ENCODE peak calls at places on chromosomes 2 and 18, in four cellular contexts. One of them, this sample, is unnamed. For H3K9me3 and H3K4me1, the result is how much of the 10 kb centered on the place peaks cover.

GRCh38 chr2:164522561-164522981 is 98.7 kb downstream of the GRB14 start:
- DNase-seq in H1: no peak
- DNase-seq in left ventricle myocardium inferior: no peak
- DNase-seq in neuronal stem cell: no peak
- DNase-seq in this sample: no peak

GRCh38 chr2:175293195-175293594 is 111.7 kb upstream of the ATP5MC3 start:
- DNase-seq in left ventricle myocardium inferior: no peak
- DNase-seq in neuronal stem cell: no peak
- DNase-seq in H1: no peak
- DNase-seq in this sample: no peak

GRCh38 chr2:111665011-111665410 is 219.0 kb downstream of the ANAPC1 start:
- DNase-seq in neuronal stem cell: no peak
- DNase-seq in left ventricle myocardium inferior: no peak
- DNase-seq in H1: peak
- DNase-seq in this sample: no peak

GRCh38 chr2:157747695-157748370 is 119.2 kb upstream of the ACVR1C start:
- DNase-seq in left ventricle myocardium inferior: peak
- DNase-seq in H1: no peak
- DNase-seq in neuronal stem cell: no peak
- DNase-seq in this sample: peak

GRCh38 chr2:226611944-226612318 is 187.7 kb downstream of the IRS1 start:
- DNase-seq in H1: no peak
- DNase-seq in left ventricle myocardium inferior: no peak
- DNase-seq in neuronal stem cell: no peak
- DNase-seq in this sample: no peak

GRCh38 chr2:40458271-40458794 is 6.4 kb upstream of the SLC8A1 start:
- DNase-seq in H1: no peak
- DNase-seq in neuronal stem cell: no peak
- DNase-seq in left ventricle myocardium inferior: no peak
- DNase-seq in this sample: peak

GRCh38 chr2:164910091-164910899 is 45.0 kb downstream of the SLC38A11 start:
- DNase-seq in H1: no peak
- DNase-seq in neuronal stem cell: no peak
- DNase-seq in left ventricle myocardium inferior: no peak
- DNase-seq in this sample: no peak

GRCh38 chr2:40786636-40787035 is 334.7 kb upstream of the SLC8A1 start:
- DNase-seq in H1: no peak
- DNase-seq in neuronal stem cell: no peak
- DNase-seq in left ventricle myocardium inferior: no peak
- DNase-seq in this sample: no peak

GRCh38 chr2:29509397-29509796 is 394.2 kb downstream of the CLIP4 start:
- DNase-seq in neuronal stem cell: no peak
- DNase-seq in left ventricle myocardium inferior: no peak
- DNase-seq in H1: no peak
- DNase-seq in this sample: no peak

GRCh38 chr18:79873449-79874110 is 75.8 kb downstream of the KCNG2 start:
- DNase-seq in neuronal stem cell: no peak
- DNase-seq in left ventricle myocardium inferior: no peak
- DNase-seq in H1: peak
- DNase-seq in this sample: no peak

GRCh38 chr18:12645751-12646203 is 12.1 kb downstream of the SPIRE1 start:
- DNase-seq in neuronal stem cell: no peak
- DNase-seq in left ventricle myocardium inferior: peak
- DNase-seq in H1: no peak
- DNase-seq in this sample: peak

GRCh38 chr18:37012452-37012851 is 183.5 kb downstream of the KIAA1328 start:
- DNase-seq in left ventricle myocardium inferior: no peak
- DNase-seq in H1: no peak
- DNase-seq in neuronal stem cell: no peak
- DNase-seq in this sample: no peak

GRCh38 chr18:76801567-76802505 is 20.5 kb upstream of the ZNF236 start:
- DNase-seq in H1: peak
- DNase-seq in left ventricle myocardium inferior: peak
- DNase-seq in neuronal stem cell: peak
- DNase-seq in this sample: peak

GRCh38 chr18:22710628-22711380 is 222.3 kb upstream of the RBBP8 start:
- DNase-seq in neuronal stem cell: no peak
- DNase-seq in H1: peak
- DNase-seq in left ventricle myocardium inferior: peak
- DNase-seq in this sample: peak

GRCh38 chr2:69096326-69097095 is 83.5 kb downstream of the ANTXR1 start:
- DNase-seq in left ventricle myocardium inferior: no peak
- DNase-seq in H1: no peak
- DNase-seq in neuronal stem cell: no peak
- DNase-seq in this sample: no peak

GRCh38 chr2:231188506-231189170 is 9.8 kb upstream of the ARMC9 start:
- DNase-seq in left ventricle myocardium inferior: no peak
- DNase-seq in neuronal stem cell: no peak
- DNase-seq in H1: no peak
- DNase-seq in this sample: no peak

GRCh38 chr2:72859831-72860262 is 27.4 kb upstream of the SPR start:
- DNase-seq in H1: peak
- DNase-seq in neuronal stem cell: peak
- DNase-seq in left ventricle myocardium inferior: no peak
- DNase-seq in this sample: peak

GRCh38 chr18:11163668-11164067 is 14.3 kb upstream of the PIEZO2 start:
- DNase-seq in neuronal stem cell: no peak
- DNase-seq in H1: peak
- DNase-seq in left ventricle myocardium inferior: peak
- DNase-seq in this sample: peak

GRCh38 chr2:26976242-26976641 is 5.8 kb downstream of the MAPRE3 start:
- DNase-seq in H1: no peak
- DNase-seq in left ventricle myocardium inferior: no peak
- DNase-seq in neuronal stem cell: no peak
- DNase-seq in this sample: no peak

GRCh38 chr2:233803292-233803911 is 25.3 kb downstream of the MROH2A start:
- DNase-seq in H1: peak
- DNase-seq in left ventricle myocardium inferior: no peak
- DNase-seq in neuronal stem cell: no peak
- DNase-seq in this sample: no peak

GRCh38 chr2:129903586-129904425 is 75.7 kb upstream of the RAB6C start:
- DNase-seq in left ventricle myocardium inferior: no peak
- DNase-seq in neuronal stem cell: no peak
- DNase-seq in H1: peak
- DNase-seq in this sample: no peak

GRCh38 chr2:226794751-226795171 is 4.9 kb downstream of the IRS1 start:
- DNase-seq in left ventricle myocardium inferior: no peak
- DNase-seq in neuronal stem cell: no peak
- DNase-seq in H1: no peak
- DNase-seq in this sample: peak

DNA sequence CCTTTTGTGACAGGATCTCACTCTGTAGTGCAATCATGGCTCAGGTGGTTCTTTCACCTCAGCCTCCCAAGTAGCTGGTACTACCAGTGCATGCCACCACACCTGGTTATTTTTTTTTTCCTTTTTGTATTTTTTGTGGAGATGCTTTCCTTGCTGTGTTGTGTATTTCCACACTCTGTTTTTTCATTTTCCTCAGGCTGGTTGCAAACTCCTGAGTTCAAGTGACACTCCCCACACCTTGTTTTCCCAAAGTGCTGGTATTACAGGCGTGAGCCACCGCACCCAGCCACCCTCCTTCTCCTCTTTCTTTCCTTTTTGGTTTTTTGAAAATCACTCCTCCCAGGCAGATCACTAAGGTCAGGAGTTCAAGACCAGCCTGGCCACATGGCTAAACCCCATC is 65.0 kb downstream of the MYCN start:
- DNase-seq in neuronal stem cell: no peak
- DNase-seq in H1: no peak
- DNase-seq in left ventricle myocardium inferior: no peak
- DNase-seq in this sample: no peak
- H3K27ac ChIP-seq in neuronal stem cell: no peak
- H3K27ac ChIP-seq in H1: no peak
- H3K27ac ChIP-seq in left ventricle myocardium inferior: no peak
- H3K27ac ChIP-seq in this sample: no peak

DNA sequence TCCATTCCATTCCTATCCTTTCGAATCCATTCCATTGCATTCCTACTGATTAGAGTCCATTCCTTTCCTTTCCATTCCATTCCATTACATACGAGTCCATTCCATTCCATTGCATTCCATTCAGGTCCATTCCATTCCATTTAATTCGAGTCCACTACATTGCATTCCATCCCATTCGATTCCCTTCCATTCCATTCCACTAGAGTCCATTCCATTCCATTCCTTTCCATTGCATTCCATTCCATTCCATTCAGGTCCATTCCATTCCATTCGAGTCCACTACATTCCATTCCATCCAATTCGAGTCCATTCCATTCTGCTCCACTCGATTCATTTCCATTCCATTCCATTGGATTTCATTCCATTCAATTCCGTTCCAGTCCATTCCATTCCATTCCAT is 1133.6 kb downstream of the RPIA start:
- DNase-seq in H1: no peak
- DNase-seq in left ventricle myocardium inferior: no peak
- DNase-seq in neuronal stem cell: no peak
- DNase-seq in this sample: no peak
- H3K9me3 ChIP-seq in H1: half or more
- H3K9me3 ChIP-seq in left ventricle myocardium inferior: under half
- H3K9me3 ChIP-seq in neuronal stem cell: under half
- H3K9me3 ChIP-seq in this sample: under half

GRCh38 chr2:121376851-121377250 is 91.8 kb upstream of the TFCP2L1 start:
- DNase-seq in neuronal stem cell: no peak
- DNase-seq in left ventricle myocardium inferior: no peak
- DNase-seq in H1: no peak
- DNase-seq in this sample: no peak

GRCh38 chr2:121377676-121378075 is 92.7 kb upstream of the TFCP2L1 start:
- DNase-seq in H1: no peak
- DNase-seq in neuronal stem cell: no peak
- DNase-seq in left ventricle myocardium inferior: no peak
- DNase-seq in this sample: no peak

GRCh38 chr2:121372756-121373353 is 87.9 kb upstream of the TFCP2L1 start:
- DNase-seq in H1: no peak
- DNase-seq in left ventricle myocardium inferior: no peak
- DNase-seq in neuronal stem cell: no peak
- DNase-seq in this sample: no peak

GRCh38 chr2:121372082-121372481 is 87.1 kb upstream of the TFCP2L1 start:
- DNase-seq in left ventricle myocardium inferior: no peak
- DNase-seq in H1: no peak
- DNase-seq in neuronal stem cell: no peak
- DNase-seq in this sample: no peak

DNA sequence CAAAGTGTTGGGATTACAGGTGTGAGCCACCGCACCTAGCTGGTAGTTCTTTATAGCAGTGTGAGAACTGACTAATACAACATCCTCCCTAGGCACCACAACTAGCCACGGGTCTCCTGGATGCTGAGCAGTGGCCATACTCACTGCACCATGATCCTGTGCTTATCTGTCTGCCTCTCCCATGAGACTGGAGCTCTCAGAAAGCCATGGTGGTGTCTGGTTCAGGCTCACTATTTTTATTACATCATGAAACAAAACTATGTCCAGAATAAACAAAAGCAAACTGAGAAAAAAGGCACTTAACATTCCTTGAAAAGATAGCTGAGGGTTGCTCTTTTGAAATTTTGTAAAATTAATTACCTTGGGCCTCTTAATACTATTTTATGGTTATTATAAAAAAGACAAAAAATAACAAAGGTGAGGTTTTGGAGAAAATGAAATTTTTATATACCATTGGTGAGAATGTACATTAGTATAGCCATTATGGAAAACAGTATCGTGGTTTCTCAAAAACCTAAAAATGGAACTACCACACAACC is 90.7 kb upstream of the TFCP2L1 start:
- DNase-seq in neuronal stem cell: no peak
- DNase-seq in H1: no peak
- DNase-seq in left ventricle myocardium inferior: no peak
- DNase-seq in this sample: no peak
- H3K4me1 ChIP-seq in neuronal stem cell: under half
- H3K4me1 ChIP-seq in H1: under half
- H3K4me1 ChIP-seq in left ventricle myocardium inferior: under half
- H3K4me1 ChIP-seq in this sample: under half

GRCh38 chr2:11750917-11751316 is 4.5 kb downstream of the LPIN1 start:
- DNase-seq in H1: no peak
- DNase-seq in neuronal stem cell: no peak
- DNase-seq in left ventricle myocardium inferior: no peak
- DNase-seq in this sample: no peak
- H3K27ac ChIP-seq in H1: no peak
- H3K27ac ChIP-seq in neuronal stem cell: no peak
- H3K27ac ChIP-seq in left ventricle myocardium inferior: peak
- H3K27ac ChIP-seq in this sample: no peak

GRCh38 chr2:80420530-80421208 is 116.1 kb upstream of the LRRTM1 start:
- DNase-seq in neuronal stem cell: no peak
- DNase-seq in left ventricle myocardium inferior: no peak
- DNase-seq in H1: no peak
- DNase-seq in this sample: no peak

GRCh38 chr2:80417737-80418136 is 113.2 kb upstream of the LRRTM1 start:
- DNase-seq in neuronal stem cell: no peak
- DNase-seq in left ventricle myocardium inferior: no peak
- DNase-seq in H1: no peak
- DNase-seq in this sample: no peak
- H3K9me3 ChIP-seq in neuronal stem cell: under half
- H3K9me3 ChIP-seq in left ventricle myocardium inferior: under half
- H3K9me3 ChIP-seq in H1: under half
- H3K9me3 ChIP-seq in this sample: under half

DNA sequence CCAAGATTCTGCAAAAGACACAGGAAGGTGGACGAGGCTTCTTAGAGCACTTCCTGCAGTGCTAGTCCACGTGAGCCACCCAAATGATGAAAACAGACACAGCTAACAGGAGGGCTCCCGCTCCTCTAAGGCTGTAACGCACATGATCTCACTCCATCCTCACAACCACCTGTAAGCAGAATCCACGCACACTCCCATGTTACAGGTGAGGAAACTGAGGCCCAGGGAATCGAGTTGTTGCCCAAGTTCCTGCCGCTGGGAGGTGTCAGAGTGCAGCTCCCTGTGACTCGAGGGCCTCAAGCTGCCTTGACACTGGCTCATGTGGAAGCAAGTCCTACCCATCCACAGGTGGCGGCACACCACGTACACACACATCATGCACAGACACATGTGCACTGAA is 4.4 kb downstream of the DNMT3A start:
- DNase-seq in neuronal stem cell: no peak
- DNase-seq in left ventricle myocardium inferior: no peak
- DNase-seq in H1: no peak
- DNase-seq in this sample: no peak
- H3K4me1 ChIP-seq in neuronal stem cell: under half
- H3K4me1 ChIP-seq in left ventricle myocardium inferior: half or more
- H3K4me1 ChIP-seq in H1: half or more
- H3K4me1 ChIP-seq in this sample: under half

DNA sequence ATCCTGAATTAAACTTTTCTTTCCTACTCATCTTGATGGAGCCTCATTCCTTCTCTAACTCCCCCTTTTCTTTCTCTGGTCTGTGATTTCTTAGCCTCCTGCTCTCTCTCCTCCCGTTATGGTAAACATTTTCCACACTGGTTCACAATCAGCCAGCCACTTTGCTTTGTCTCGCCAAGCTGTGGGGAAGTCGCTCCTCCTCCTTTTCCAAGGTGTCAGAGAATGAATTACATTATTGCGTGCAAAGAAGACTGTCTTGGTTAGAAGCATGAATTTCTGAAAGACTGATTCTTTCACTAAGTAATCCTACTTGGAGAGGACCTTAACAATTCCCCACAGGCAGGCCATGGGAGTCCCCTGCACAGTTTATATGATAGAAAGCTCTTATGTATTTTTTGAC is 46.1 kb downstream of the RASGRP3 start:
- DNase-seq in left ventricle myocardium inferior: no peak
- DNase-seq in neuronal stem cell: no peak
- DNase-seq in H1: no peak
- DNase-seq in this sample: no peak
- H3K27ac ChIP-seq in left ventricle myocardium inferior: peak
- H3K27ac ChIP-seq in neuronal stem cell: no peak
- H3K27ac ChIP-seq in H1: no peak
- H3K27ac ChIP-seq in this sample: peak

GRCh38 chr2:217820066-217820819 is 182.6 kb downstream of the TNS1 start:
- DNase-seq in left ventricle myocardium inferior: no peak
- DNase-seq in H1: no peak
- DNase-seq in neuronal stem cell: peak
- DNase-seq in this sample: peak
- H3K9me3 ChIP-seq in left ventricle myocardium inferior: under half
- H3K9me3 ChIP-seq in H1: under half
- H3K9me3 ChIP-seq in neuronal stem cell: under half
- H3K9me3 ChIP-seq in this sample: under half

This sample was measured in right cardiac atrium.